ENCODE peak calls at places on chromosomes 12 and 14, in seven cellular contexts. One of them, this sample, is unnamed.
A peak's percentile ranks its signal among the peaks of the same experiment; 100 is the strongest.

GRCh38 chr14:42140831-42141279 is 534.2 kb downstream of the LRFN5 start:
- DNase-seq in suprapubic skin: no peak
- DNase-seq in GM12878: no peak
- DNase-seq in HCT116: no peak
- DNase-seq in vagina: no peak
- DNase-seq in breast epithelium: no peak
- DNase-seq in stomach: no peak
- DNase-seq in this sample: no peak

GRCh38 chr12:103848132-103848531 is 7.1 kb upstream of the NT5DC3 start:
- DNase-seq in suprapubic skin: no peak
- DNase-seq in breast epithelium: no peak
- DNase-seq in vagina: no peak
- DNase-seq in GM12878: no peak
- DNase-seq in HCT116: no peak
- DNase-seq in stomach: no peak
- DNase-seq in this sample: no peak

GRCh38 chr12:41108032-41108431 is 80.1 kb upstream of the PDZRN4 start:
- DNase-seq in vagina: no peak
- DNase-seq in suprapubic skin: no peak
- DNase-seq in breast epithelium: no peak
- DNase-seq in HCT116: no peak
- DNase-seq in stomach: no peak
- DNase-seq in GM12878: no peak
- DNase-seq in this sample: no peak

GRCh38 chr12:117890644-117891043 is 78.1 kb downstream of the KSR2 start:
- DNase-seq in vagina: no peak
- DNase-seq in suprapubic skin: no peak
- DNase-seq in HCT116: no peak
- DNase-seq in breast epithelium: no peak
- DNase-seq in GM12878: no peak
- DNase-seq in stomach: no peak
- DNase-seq in this sample: no peak

GRCh38 chr14:37992489-37992888 is 215.2 kb upstream of the SSTR1 start:
- DNase-seq in vagina: no peak
- DNase-seq in stomach: no peak
- DNase-seq in breast epithelium: no peak
- DNase-seq in suprapubic skin: no peak
- DNase-seq in GM12878: no peak
- DNase-seq in HCT116: no peak
- DNase-seq in this sample: no peak

GRCh38 chr12:22318122-22318737 is 16.3 kb downstream of the ST8SIA1 start:
- DNase-seq in breast epithelium: no peak
- DNase-seq in stomach: no peak
- DNase-seq in GM12878: no peak
- DNase-seq in HCT116: no peak
- DNase-seq in vagina: no peak
- DNase-seq in suprapubic skin: no peak
- DNase-seq in this sample: no peak

GRCh38 chr12:66036317-66036716 is 94.2 kb downstream of the LLPH start:
- DNase-seq in breast epithelium: no peak
- DNase-seq in vagina: no peak
- DNase-seq in HCT116: peak; percentile 82
- DNase-seq in GM12878: no peak
- DNase-seq in suprapubic skin: no peak
- DNase-seq in stomach: no peak
- DNase-seq in this sample: no peak

GRCh38 chr12:117876492-117876816 is 92.3 kb downstream of the KSR2 start:
- DNase-seq in stomach: no peak
- DNase-seq in GM12878: no peak
- DNase-seq in suprapubic skin: no peak
- DNase-seq in breast epithelium: no peak
- DNase-seq in vagina: no peak
- DNase-seq in HCT116: no peak
- DNase-seq in this sample: no peak

GRCh38 chr12:103282124-103282523 is 213.6 kb downstream of the C12orf42 start:
- DNase-seq in breast epithelium: no peak
- DNase-seq in vagina: no peak
- DNase-seq in suprapubic skin: no peak
- DNase-seq in stomach: no peak
- DNase-seq in GM12878: no peak
- DNase-seq in HCT116: no peak
- DNase-seq in this sample: no peak

GRCh38 chr12:69621551-69621950 is 10.8 kb upstream of the LRRC10 start:
- DNase-seq in vagina: no peak
- DNase-seq in breast epithelium: no peak
- DNase-seq in suprapubic skin: no peak
- DNase-seq in stomach: no peak
- DNase-seq in GM12878: no peak
- DNase-seq in HCT116: no peak
- DNase-seq in this sample: no peak

GRCh38 chr12:45369065-45369464 is 153.2 kb downstream of the ANO6 start:
- DNase-seq in stomach: no peak
- DNase-seq in GM12878: no peak
- DNase-seq in suprapubic skin: no peak
- DNase-seq in vagina: no peak
- DNase-seq in breast epithelium: no peak
- DNase-seq in HCT116: no peak
- DNase-seq in this sample: no peak

DNA sequence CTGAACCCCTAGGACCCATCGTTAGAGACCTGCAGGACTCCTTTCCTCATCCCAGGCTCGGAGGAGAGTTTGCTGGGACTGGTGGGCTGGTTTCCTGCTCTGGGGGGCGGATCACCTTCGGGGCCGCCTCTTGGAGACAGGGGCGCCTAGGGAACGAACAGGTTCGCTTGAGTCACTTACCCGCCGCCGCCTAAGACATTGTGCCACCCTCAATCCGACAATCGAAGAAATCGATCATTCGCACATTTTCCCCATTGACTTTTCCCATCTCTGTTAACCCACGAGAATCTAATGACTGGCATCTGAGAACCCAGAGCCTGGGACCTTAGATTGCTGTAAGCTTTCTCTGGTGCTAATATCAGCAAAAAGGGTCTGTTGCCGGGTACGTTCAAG is 322 bp downstream of the SLC39A9 start:
- DNase-seq in suprapubic skin: no peak
- DNase-seq in vagina: no peak
- DNase-seq in HCT116: no peak
- DNase-seq in stomach: no peak
- DNase-seq in breast epithelium: no peak
- DNase-seq in GM12878: no peak
- DNase-seq in this sample: no peak
- TF ChIP-seq POLR2A in suprapubic skin: no peak
- TF ChIP-seq POLR2A in vagina: no peak
- TF ChIP-seq POLR2A in HCT116: no peak
- TF ChIP-seq POLR2A in stomach: no peak
- TF ChIP-seq POLR2A in breast epithelium: no peak
- TF ChIP-seq POLR2A in GM12878: no peak
- TF ChIP-seq POLR2A in this sample: no peak

DNA sequence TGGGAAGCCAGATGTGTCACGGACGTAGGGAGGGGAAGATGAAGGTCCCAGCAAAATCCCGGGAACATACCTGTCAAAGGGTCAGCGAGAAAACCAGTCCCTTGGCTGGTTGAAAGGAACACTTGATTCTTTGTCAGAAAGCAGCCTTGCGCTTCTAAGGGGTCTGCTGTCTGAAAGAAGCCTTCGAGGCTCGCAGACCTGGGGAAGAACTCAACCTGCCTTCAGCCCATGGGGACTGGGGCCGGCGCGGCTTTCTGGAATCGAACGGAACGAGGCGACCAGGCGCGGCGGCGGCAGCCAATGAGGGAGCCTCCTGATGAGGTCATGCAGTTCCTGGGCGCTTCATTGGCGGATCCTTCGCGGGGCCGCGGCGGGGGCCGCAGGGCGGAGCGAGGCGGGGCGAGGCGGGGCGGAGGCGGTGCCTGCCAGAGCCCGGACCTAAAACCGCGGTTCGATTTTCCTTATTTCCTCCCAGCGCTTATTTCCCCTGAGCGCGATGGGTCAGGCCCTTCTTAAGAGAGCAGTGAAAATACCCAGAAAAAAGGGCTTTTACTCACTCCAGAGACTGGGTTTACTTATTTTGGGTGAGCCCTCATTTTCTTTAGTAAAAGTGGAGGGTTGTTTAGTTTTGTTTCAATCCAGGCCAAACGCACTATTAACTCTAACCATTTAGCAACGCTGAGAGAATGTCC is 11.8 kb upstream of the TTC7B start:
- DNase-seq in vagina: peak; percentile 94
- DNase-seq in HCT116: peak; percentile 73
- DNase-seq in stomach: peak; percentile 94
- DNase-seq in breast epithelium: peak; percentile 91
- DNase-seq in GM12878: peak; percentile 15
- DNase-seq in suprapubic skin: peak; percentile 95
- DNase-seq in this sample: peak; percentile 77
- TF ChIP-seq POLR2AphosphoS5 in vagina: peak; percentile 79
- TF ChIP-seq POLR2AphosphoS5 in HCT116: peak; percentile 66
- TF ChIP-seq POLR2AphosphoS5 in stomach: peak; percentile 57
- TF ChIP-seq POLR2AphosphoS5 in breast epithelium: no peak
- TF ChIP-seq POLR2AphosphoS5 in GM12878: no peak
- TF ChIP-seq POLR2AphosphoS5 in suprapubic skin: no peak
- TF ChIP-seq POLR2AphosphoS5 in this sample: no peak

DNA sequence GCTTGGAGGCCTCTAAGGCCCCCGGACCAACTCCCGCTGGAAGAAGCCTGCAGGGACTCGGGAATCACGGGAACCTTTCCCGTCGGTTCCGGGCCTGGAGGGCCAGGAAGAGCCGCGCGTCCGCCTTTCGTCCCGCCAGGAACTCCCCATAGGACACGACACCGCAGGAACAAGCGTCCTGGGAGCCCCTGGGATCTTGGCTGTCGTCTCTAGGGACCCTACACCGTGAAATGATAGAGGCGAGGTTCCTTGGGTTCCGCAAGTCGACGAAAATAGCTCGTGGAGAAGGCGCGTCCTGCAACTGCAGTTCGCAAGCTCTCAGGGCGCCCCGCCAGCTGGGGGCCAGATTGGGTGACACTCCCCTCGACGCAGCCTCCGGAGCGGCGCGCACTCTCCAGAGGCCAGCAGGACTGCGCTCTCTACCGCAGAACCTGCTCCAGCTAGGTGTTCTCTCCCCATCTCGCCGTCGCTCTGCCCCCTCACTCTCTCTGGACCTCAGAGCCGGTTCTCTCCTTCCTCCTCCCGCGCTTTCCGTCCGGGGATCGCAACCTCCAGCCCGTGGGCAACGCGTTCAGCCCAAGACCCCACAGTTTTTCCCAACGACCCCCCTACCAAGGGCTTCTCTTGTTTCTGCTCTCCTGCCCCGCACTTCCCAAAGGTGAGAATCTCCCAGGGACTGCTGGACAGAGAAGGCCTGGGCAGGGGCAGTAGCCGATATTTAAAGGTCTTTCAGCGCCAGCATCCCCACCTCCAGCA is 776 bp downstream of the BMP4 start:
- DNase-seq in HCT116: no peak
- DNase-seq in GM12878: no peak
- DNase-seq in vagina: no peak
- DNase-seq in suprapubic skin: peak; percentile 89
- DNase-seq in stomach: peak; percentile 70
- DNase-seq in breast epithelium: peak; percentile 31
- DNase-seq in this sample: no peak
- TF ChIP-seq POLR2A in HCT116: no peak
- TF ChIP-seq POLR2A in GM12878: no peak
- TF ChIP-seq POLR2A in vagina: no peak
- TF ChIP-seq POLR2A in suprapubic skin: no peak
- TF ChIP-seq POLR2A in stomach: no peak
- TF ChIP-seq POLR2A in breast epithelium: no peak
- TF ChIP-seq POLR2A in this sample: no peak

DNA sequence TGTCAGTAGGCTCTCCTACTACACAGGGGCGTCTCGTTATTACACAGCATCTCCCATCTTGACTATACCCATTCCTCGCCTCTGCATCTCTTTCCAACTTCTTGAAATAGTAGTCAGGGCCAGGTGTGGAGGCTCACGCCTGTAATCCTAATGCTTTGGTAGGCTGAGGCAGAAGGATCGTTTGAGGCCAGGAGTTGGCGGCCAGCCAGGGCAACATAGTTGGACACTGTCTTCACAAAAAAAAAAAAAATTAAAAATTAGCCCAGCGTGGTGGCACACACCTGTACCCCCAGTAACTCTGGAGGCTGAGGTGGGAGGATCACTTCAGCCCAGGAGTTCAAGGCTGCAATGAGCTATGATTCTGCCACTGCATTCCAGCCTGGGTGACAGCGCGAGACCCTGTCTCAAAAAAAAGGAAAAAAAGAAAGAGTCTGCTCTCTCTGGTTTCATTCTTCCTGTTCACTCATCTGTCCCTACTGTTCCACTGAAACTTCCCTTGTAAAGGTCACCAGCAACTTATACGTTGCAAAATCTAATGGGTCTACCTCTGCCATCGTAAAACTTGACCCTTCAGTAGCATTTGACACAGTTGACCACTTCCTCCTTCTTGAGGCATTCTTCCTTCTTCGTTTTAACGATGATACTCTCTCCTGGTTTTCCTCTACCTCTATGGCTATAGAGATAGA is 41.0 kb upstream of the PTGR2 start:
- DNase-seq in breast epithelium: no peak
- DNase-seq in vagina: no peak
- DNase-seq in suprapubic skin: no peak
- DNase-seq in HCT116: no peak
- DNase-seq in GM12878: no peak
- DNase-seq in stomach: no peak
- DNase-seq in this sample: no peak
- TF ChIP-seq POLR2AphosphoS5 in breast epithelium: no peak
- TF ChIP-seq POLR2AphosphoS5 in vagina: no peak
- TF ChIP-seq POLR2AphosphoS5 in suprapubic skin: no peak
- TF ChIP-seq POLR2AphosphoS5 in HCT116: no peak
- TF ChIP-seq POLR2AphosphoS5 in GM12878: no peak
- TF ChIP-seq POLR2AphosphoS5 in stomach: no peak
- TF ChIP-seq POLR2AphosphoS5 in this sample: no peak

GRCh38 chr14:80584638-80585505 is 356.7 kb downstream of the CEP128 start:
- DNase-seq in GM12878: no peak
- DNase-seq in suprapubic skin: no peak
- DNase-seq in breast epithelium: no peak
- DNase-seq in stomach: no peak
- DNase-seq in HCT116: peak; percentile 6
- DNase-seq in vagina: no peak
- DNase-seq in this sample: no peak

GRCh38 chr14:80586116-80586515 is 355.4 kb downstream of the CEP128 start:
- DNase-seq in vagina: no peak
- DNase-seq in suprapubic skin: no peak
- DNase-seq in breast epithelium: no peak
- DNase-seq in GM12878: no peak
- DNase-seq in stomach: no peak
- DNase-seq in HCT116: no peak
- DNase-seq in this sample: no peak

GRCh38 chr14:80587096-80587724 is 354.3 kb downstream of the CEP128 start:
- DNase-seq in GM12878: peak; percentile 89
- DNase-seq in breast epithelium: no peak
- DNase-seq in HCT116: peak; percentile 21
- DNase-seq in vagina: no peak
- DNase-seq in stomach: no peak
- DNase-seq in suprapubic skin: no peak
- DNase-seq in this sample: peak; percentile 6

GRCh38 chr14:80585506-80585835 is 356.1 kb downstream of the CEP128 start:
- DNase-seq in vagina: no peak
- DNase-seq in breast epithelium: no peak
- DNase-seq in HCT116: no peak
- DNase-seq in stomach: no peak
- DNase-seq in suprapubic skin: no peak
- DNase-seq in GM12878: no peak
- DNase-seq in this sample: no peak
- TF ChIP-seq POLR2A in vagina: no peak
- TF ChIP-seq POLR2A in breast epithelium: no peak
- TF ChIP-seq POLR2A in HCT116: no peak
- TF ChIP-seq POLR2A in stomach: no peak
- TF ChIP-seq POLR2A in suprapubic skin: no peak
- TF ChIP-seq POLR2A in GM12878: no peak
- TF ChIP-seq POLR2A in this sample: no peak

This sample was measured in GM12891.